ENCODE peak calls at places on chromosome 3, in eight cellular contexts. E, I, C, V, Y, R, U and T are unnamed samples.

GRCh38 chr3:171334465-171334811 is 125.8 kb downstream of the TNIK start:
- DNase-seq in Y (no peak), U (no peak), E (no peak), R (no peak), C (no peak), V (no peak), I (peak; percentile 83), T (no peak)

GRCh38 chr3:11154953-11155325 is 646 bp downstream of the HRH1 start:
- DNase-seq in C (no peak), V (peak; percentile 60), Y (no peak), R (no peak), E (peak; percentile 38), I (no peak), U (no peak), T (no peak)

GRCh38 chr3:72590732-72591192 is 257.5 kb downstream of the SHQ1 start:
- DNase-seq in R (no peak), Y (peak; percentile 84), I (no peak), E (no peak), V (peak; percentile 57), C (no peak), U (no peak), T (no peak)

GRCh38 chr3:11455977-11456376 is 183.8 kb downstream of the ATG7 start:
- DNase-seq in U (no peak), R (no peak), C (no peak), E (peak; percentile 94), I (no peak), V (no peak), Y (no peak), T (no peak)

GRCh38 chr3:32136703-32137102 is 30.3 kb downstream of the GPD1L start:
- DNase-seq in Y (no peak), E (no peak), I (no peak), R (no peak), U (no peak), V (no peak), C (no peak), T (no peak)

GRCh38 chr3:184236033-184236410 is 6.6 kb downstream of the VWA5B2 start:
- DNase-seq in Y (no peak), V (no peak), R (no peak), U (no peak), E (no peak), C (no peak), I (no peak), T (no peak)

GRCh38 chr3:94374439-94375161 is 311.7 kb downstream of the NSUN3 start:
- DNase-seq in U (no peak), E (no peak), C (no peak), Y (no peak), V (peak; percentile 8), R (no peak), I (no peak), T (no peak)

GRCh38 chr3:196654691-196655090 is 15.2 kb downstream of the NRROS start:
- DNase-seq in Y (no peak), U (peak; percentile 50), R (no peak), C (no peak), E (no peak), I (no peak), V (no peak), T (no peak)

GRCh38 chr3:178960191-178960590 is 111.4 kb downstream of the ZMAT3 start:
- DNase-seq in U (no peak), R (no peak), C (no peak), Y (no peak), E (peak; percentile 9), I (no peak), V (no peak), T (no peak)

GRCh38 chr3:11567516-11568467 is 75.9 kb downstream of the VGLL4 start:
- DNase-seq in U (peak; percentile 97), E (peak; percentile 84), I (no peak), R (no peak), C (no peak), Y (no peak), V (no peak), T (no peak)

GRCh38 chr3:16350041-16350952 is 85.3 kb downstream of the OXNAD1 start:
- DNase-seq in E (peak; percentile 88), R (no peak), V (no peak), U (no peak), Y (no peak), I (no peak), C (no peak), T (no peak)

GRCh38 chr3:79424811-79425210 is 343.0 kb downstream of the ROBO1 start:
- DNase-seq in R (no peak), C (no peak), Y (no peak), E (no peak), I (no peak), U (no peak), V (no peak), T (no peak)

GRCh38 chr3:178772746-178773145 is 236.5 kb downstream of the KCNMB2 start:
- DNase-seq in R (no peak), C (no peak), I (no peak), U (no peak), Y (no peak), E (no peak), V (no peak), T (no peak)

GRCh38 chr3:1348547-1348946 is 255.7 kb downstream of the CNTN6 start:
- DNase-seq in E (no peak), C (no peak), Y (no peak), R (no peak), U (no peak), I (no peak), V (peak; percentile 47), T (no peak)

GRCh38 chr3:40137586-40138295 is 171.8 kb upstream of the EIF1B start:
- DNase-seq in V (no peak), U (peak; percentile 83), I (no peak), C (no peak), Y (no peak), E (no peak), R (no peak), T (no peak)

GRCh38 chr3:12658593-12659058 is 5.3 kb downstream of the RAF1 start:
- DNase-seq in Y (peak; percentile 45), U (peak; percentile 50), R (no peak), E (peak; percentile 80), I (no peak), C (no peak), V (no peak), T (no peak)

GRCh38 chr3:12656850-12657249 is 7.1 kb downstream of the RAF1 start:
- DNase-seq in V (no peak), Y (no peak), C (no peak), R (no peak), E (no peak), U (no peak), I (no peak), T (no peak)

GRCh38 chr3:12660196-12660595 is 3.7 kb downstream of the RAF1 start:
- DNase-seq in E (no peak), I (no peak), Y (no peak), V (no peak), C (no peak), R (no peak), U (no peak), T (no peak)

GRCh38 chr3:12661926-12662592 is 1.9 kb downstream of the RAF1 start:
- DNase-seq in U (no peak), E (no peak), V (no peak), I (no peak), Y (no peak), R (no peak), C (no peak), T (no peak)

GRCh38 chr3:12659316-12660015 is 4.5 kb downstream of the RAF1 start:
- DNase-seq in C (no peak), U (peak; percentile 17), V (no peak), Y (no peak), I (no peak), R (no peak), E (no peak), T (no peak)
- H3K4me1 ChIP-seq in C (peaks cover 17% of the 10 kb centered on the region), U (peaks cover 31% of the 10 kb centered on the region), V (peaks cover 30% of the 10 kb centered on the region), Y (peaks cover 24% of the 10 kb centered on the region), I (peaks cover 20% of the 10 kb centered on the region), R (peaks cover 40% of the 10 kb centered on the region), E (peaks cover 16% of the 10 kb centered on the region), T (peaks cover 29% of the 10 kb centered on the region)

DNA sequence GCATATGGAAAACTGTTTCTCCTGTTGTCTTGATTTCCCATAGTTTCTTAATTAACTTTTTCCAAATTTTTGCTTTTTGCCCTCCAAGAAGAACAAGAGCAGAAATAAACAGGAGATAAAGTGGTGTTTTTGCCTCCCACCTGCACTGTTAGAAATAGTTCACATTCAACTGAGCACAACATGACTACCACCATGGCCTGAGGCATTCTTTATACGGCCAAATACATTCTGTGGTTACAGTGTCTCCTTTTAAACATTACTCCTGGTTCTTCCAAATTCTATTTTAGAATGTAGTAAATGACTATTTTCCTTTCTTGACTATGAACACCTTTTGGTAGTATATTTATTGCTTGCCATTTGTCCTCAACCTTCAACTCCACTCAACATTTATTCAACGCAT is 98.5 kb downstream of the LARS2 start:
- DNase-seq in U (peak; percentile 27), V (no peak), Y (no peak), I (no peak), R (no peak), C (no peak), E (no peak), T (no peak)
- H3K27ac ChIP-seq in U (no peak overlapping the region), V (no peak overlapping the region), Y (no peak overlapping the region), I (no peak overlapping the region), R (no peak overlapping the region), C (no peak overlapping the region), E (no peak overlapping the region), T (no peak overlapping the region)

GRCh38 chr3:173583496-173583895 is 186.0 kb downstream of the NLGN1 start:
- DNase-seq in E (no peak), I (no peak), V (peak; percentile 84), U (no peak), R (no peak), C (no peak), Y (no peak), T (no peak)

GRCh38 chr3:173586176-173586575 is 188.6 kb downstream of the NLGN1 start:
- DNase-seq in E (peak; percentile 21), C (no peak), Y (no peak), V (no peak), R (no peak), U (peak; percentile 9), I (no peak), T (no peak)

GRCh38 chr3:173584834-173585831 is 187.6 kb downstream of the NLGN1 start:
- DNase-seq in Y (peak; percentile 72), V (peak; percentile 82), C (no peak), E (peak; percentile 57), R (no peak), U (peak; percentile 39), I (no peak), T (peak; percentile 37)

GRCh38 chr3:173587055-173587454 is 189.5 kb downstream of the NLGN1 start:
- DNase-seq in R (no peak), U (no peak), Y (no peak), V (no peak), C (no peak), E (no peak), I (no peak), T (no peak)

GRCh38 chr3:173584093-173584833 is 186.7 kb downstream of the NLGN1 start:
- DNase-seq in R (no peak), V (peak; percentile 77), C (no peak), I (no peak), Y (peak; percentile 70), U (peak; percentile 60), E (peak; percentile 44), T (no peak)
- TF ChIP-seq CTCF in R (no peak), V (peak; percentile 75), C (peak; percentile 19), I (peak; percentile 42), Y (peak; percentile 73), U (peak; percentile 67), E (peak; percentile 73), T (peak; percentile 50)

DNA sequence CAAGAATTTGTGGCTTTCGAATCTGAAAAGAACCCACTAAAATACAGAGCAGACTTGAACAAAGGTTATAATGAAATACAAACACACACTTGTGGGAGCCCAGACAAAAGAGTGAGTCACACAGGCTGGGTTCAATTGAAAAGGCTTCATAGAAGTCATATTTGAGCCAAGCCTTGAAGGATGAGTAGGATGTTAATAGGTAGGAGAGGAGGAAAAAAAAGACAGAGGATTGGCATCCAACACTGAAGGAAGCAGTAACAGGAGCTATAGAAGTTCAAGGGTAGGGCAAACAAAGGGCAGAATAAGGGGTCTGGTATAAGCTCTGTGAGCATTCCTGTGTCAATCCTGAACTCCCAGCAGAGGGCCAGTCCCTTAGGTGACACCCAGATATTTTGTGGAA is 325.4 kb downstream of the FOXP1 start:
- DNase-seq in Y (peak; percentile 34), I (no peak), V (peak; percentile 30), U (peak; percentile 86), E (peak; percentile 78), R (no peak), C (no peak), T (no peak)
- H3K4me1 ChIP-seq in Y (peaks cover 10% of the 10 kb centered on the region), I (peaks cover 13% of the 10 kb centered on the region), V (peaks cover 9% of the 10 kb centered on the region), U (peaks cover 32% of the 10 kb centered on the region), E (peaks cover 8% of the 10 kb centered on the region), R (peaks cover 43% of the 10 kb centered on the region), C (peaks cover 6% of the 10 kb centered on the region), T (no peaks in the 10 kb centered on the region)